ENCODE peak calls at places on chromosomes 6 and 20, in six cellular contexts. K is CMK; V is mammary epithelial cell; W is pancreas; N is stimulated activated CD8-positive, alpha-beta memory T cell treated with anti-CD3 and anti-CD28 coated beads, Interleukin-12 subunit alpha, Interleukin-12 subunit beta, amount 100 ng/mL, for 4 hours; R is NCI-H1092 treated with DMSO at 0.1 percent for 48 hours. A is an unnamed sample.

GRCh38 chr6:45927421-45928234 is 88.0 kb downstream of the CLIC5 start:
- DNase-seq in R (no peak), N (no peak), V (no peak), K (no peak), W (no peak), A (no peak)

GRCh38 chr6:30600576-30600975 is 16.5 kb downstream of the PPP1R10 start:
- DNase-seq in V (no peak), R (no peak), N (no peak), W (peak), K (no peak), A (no peak)

GRCh38 chr6:131779304-131779703 is 28.5 kb upstream of the ENPP1 start:
- DNase-seq in K (no peak), R (no peak), W (no peak), V (no peak), N (no peak), A (no peak)

GRCh38 chr20:35284267-35284991 is at the start of gene EIF6:
- DNase-seq in R (peak), W (peak), K (peak), V (peak), N (peak), A (peak)

GRCh38 chr6:3119040-3119723 is 671 bp downstream of the BPHL start:
- DNase-seq in N (no peak), V (peak), K (no peak), W (no peak), R (peak), A (no peak)

GRCh38 chr6:134016558-134016814 is 35.9 kb downstream of the SLC2A12 start:
- DNase-seq in W (no peak), R (no peak), V (no peak), K (no peak), N (no peak), A (no peak)

GRCh38 chr20:40887100-40887499 is 141.5 kb upstream of the TOP1 start:
- DNase-seq in N (no peak), R (no peak), W (no peak), V (no peak), K (no peak), A (no peak)

GRCh38 chr6:157380458-157380778 is 572 bp upstream of the ZDHHC14 start:
- DNase-seq in V (no peak), R (no peak), K (no peak), W (no peak), N (peak), A (no peak)

GRCh38 chr6:30481213-30481964 is 7.9 kb upstream of the HLA-E start:
- DNase-seq in K (no peak), R (no peak), N (no peak), W (no peak), V (no peak), A (no peak)

GRCh38 chr6:26493258-26493657 is 6.8 kb upstream of the BTN1A1 start:
- DNase-seq in K (no peak), W (no peak), N (no peak), V (no peak), R (no peak), A (no peak)

GRCh38 chr20:15455279-15455678 is 1117.9 kb upstream of the FLRT3 start:
- DNase-seq in N (no peak), V (no peak), R (no peak), K (no peak), W (no peak), A (no peak)

GRCh38 chr20:53691060-53691810 is 97.6 kb upstream of the ZNF217 start:
- DNase-seq in V (peak), N (no peak), K (no peak), W (no peak), R (no peak), A (no peak)

GRCh38 chr6:3813150-3813780 is 35.9 kb upstream of the FAM50B start:
- DNase-seq in V (peak), K (no peak), N (no peak), R (no peak), W (no peak), A (no peak)

GRCh38 chr6:27669278-27669797 is 196.4 kb upstream of the ZNF184 start:
- DNase-seq in V (peak), R (no peak), N (no peak), K (no peak), W (no peak), A (no peak)

GRCh38 chr20:51084598-51084997 is 61.7 kb upstream of the KCNG1 start:
- DNase-seq in K (no peak), V (no peak), R (no peak), N (no peak), W (no peak), A (no peak)

GRCh38 chr20:41183391-41183790 is 46.0 kb downstream of the PLCG1 start:
- DNase-seq in V (no peak), N (no peak), R (no peak), K (no peak), W (peak), A (no peak)

GRCh38 chr6:143544019-143544681 is 32.6 kb upstream of the FUCA2 start:
- DNase-seq in V (no peak), R (no peak), K (no peak), W (no peak), N (no peak), A (no peak)

GRCh38 chr6:37052027-37052628 is 46.7 kb downstream of the FGD2 start:
- DNase-seq in V (no peak), N (no peak), K (no peak), R (no peak), W (no peak), A (no peak)

GRCh38 chr6:75824160-75824559 is 75.1 kb downstream of the MYO6 start:
- DNase-seq in R (no peak), W (no peak), K (no peak), N (no peak), V (no peak), A (no peak)

A was measured in T-helper 9 cell.